ENCODE peak calls at places on chromosomes 1 and 21, in seven cellular contexts. One of them, this sample, is unnamed.

GRCh38 chr21:46158666-46159300 is 3.4 kb upstream of the FTCD start:
- DNase-seq in GM12878: no peak
- DNase-seq in K562: no peak
- DNase-seq in HCT116: no peak
- DNase-seq in SK-N-SH: no peak
- DNase-seq in H1: no peak
- DNase-seq in HepG2: no peak
- DNase-seq in this sample: no peak

GRCh38 chr1:159800177-159800935 is 1.8 kb upstream of the FCRL6 start:
- DNase-seq in K562: no peak
- DNase-seq in SK-N-SH: no peak
- DNase-seq in HepG2: no peak
- DNase-seq in H1: no peak
- DNase-seq in GM12878: peak
- DNase-seq in HCT116: no peak
- DNase-seq in this sample: no peak

GRCh38 chr1:185681034-185681633 is 53.1 kb upstream of the HMCN1 start:
- DNase-seq in HCT116: peak
- DNase-seq in K562: no peak
- DNase-seq in H1: no peak
- DNase-seq in HepG2: peak
- DNase-seq in SK-N-SH: peak
- DNase-seq in GM12878: peak
- DNase-seq in this sample: no peak

GRCh38 chr1:24501371-24502167 is 1.1 kb upstream of the RCAN3 start:
- DNase-seq in HepG2: no peak
- DNase-seq in SK-N-SH: no peak
- DNase-seq in HCT116: no peak
- DNase-seq in H1: no peak
- DNase-seq in GM12878: no peak
- DNase-seq in K562: no peak
- DNase-seq in this sample: no peak

GRCh38 chr1:178501705-178502329 is 5.1 kb upstream of the CLEC20A start:
- DNase-seq in GM12878: peak
- DNase-seq in K562: peak
- DNase-seq in HepG2: peak
- DNase-seq in HCT116: peak
- DNase-seq in H1: peak
- DNase-seq in SK-N-SH: peak
- DNase-seq in this sample: peak

GRCh38 chr1:56811331-56811730 is 7.9 kb downstream of the FYB2 start:
- DNase-seq in HepG2: no peak
- DNase-seq in H1: no peak
- DNase-seq in SK-N-SH: no peak
- DNase-seq in GM12878: no peak
- DNase-seq in HCT116: no peak
- DNase-seq in K562: no peak
- DNase-seq in this sample: peak

GRCh38 chr1:107141491-107142369 is 891 bp downstream of the NTNG1 start:
- DNase-seq in HepG2: peak
- DNase-seq in K562: peak
- DNase-seq in SK-N-SH: peak
- DNase-seq in HCT116: peak
- DNase-seq in H1: peak
- DNase-seq in GM12878: no peak
- DNase-seq in this sample: no peak

GRCh38 chr1:89607156-89607555 is 25.8 kb upstream of the LRRC8C start:
- DNase-seq in HepG2: no peak
- DNase-seq in GM12878: no peak
- DNase-seq in SK-N-SH: no peak
- DNase-seq in H1: no peak
- DNase-seq in K562: no peak
- DNase-seq in HCT116: no peak
- DNase-seq in this sample: no peak

GRCh38 chr1:36166938-36167910 is 11.3 kb downstream of the MAP7D1 start:
- DNase-seq in GM12878: no peak
- DNase-seq in SK-N-SH: no peak
- DNase-seq in H1: no peak
- DNase-seq in K562: no peak
- DNase-seq in HepG2: no peak
- DNase-seq in HCT116: no peak
- DNase-seq in this sample: no peak

GRCh38 chr1:86998727-86999126 is 84.3 kb downstream of the HS2ST1 start:
- DNase-seq in K562: no peak
- DNase-seq in GM12878: no peak
- DNase-seq in SK-N-SH: no peak
- DNase-seq in HCT116: no peak
- DNase-seq in H1: no peak
- DNase-seq in HepG2: no peak
- DNase-seq in this sample: no peak

GRCh38 chr1:50969611-50970507 is at the start of gene CDKN2C:
- DNase-seq in HCT116: no peak
- DNase-seq in SK-N-SH: peak
- DNase-seq in H1: peak
- DNase-seq in HepG2: peak
- DNase-seq in K562: peak
- DNase-seq in GM12878: no peak
- DNase-seq in this sample: peak

GRCh38 chr1:22318279-22318983 is 133.2 kb upstream of the ZBTB40 start:
- DNase-seq in SK-N-SH: peak
- DNase-seq in HCT116: no peak
- DNase-seq in GM12878: no peak
- DNase-seq in K562: no peak
- DNase-seq in HepG2: no peak
- DNase-seq in H1: peak
- DNase-seq in this sample: no peak

GRCh38 chr1:204568576-204569206 is 52.5 kb downstream of the MDM4 start:
- DNase-seq in GM12878: no peak
- DNase-seq in SK-N-SH: no peak
- DNase-seq in K562: no peak
- DNase-seq in HCT116: no peak
- DNase-seq in HepG2: no peak
- DNase-seq in H1: no peak
- DNase-seq in this sample: no peak

GRCh38 chr21:31731112-31731801 is 661 bp downstream of the SCAF4 start:
- DNase-seq in HCT116: no peak
- DNase-seq in H1: peak
- DNase-seq in K562: peak
- DNase-seq in GM12878: no peak
- DNase-seq in SK-N-SH: peak
- DNase-seq in HepG2: peak
- DNase-seq in this sample: peak

GRCh38 chr1:43302721-43303476 is 2.1 kb downstream of the TIE1 start:
- DNase-seq in H1: no peak
- DNase-seq in GM12878: no peak
- DNase-seq in K562: no peak
- DNase-seq in HepG2: peak
- DNase-seq in SK-N-SH: no peak
- DNase-seq in HCT116: no peak
- DNase-seq in this sample: no peak

GRCh38 chr1:50972766-50973165 is 2.7 kb downstream of the CDKN2C start:
- DNase-seq in K562: no peak
- DNase-seq in SK-N-SH: no peak
- DNase-seq in H1: no peak
- DNase-seq in HCT116: no peak
- DNase-seq in HepG2: no peak
- DNase-seq in GM12878: no peak
- DNase-seq in this sample: no peak

GRCh38 chr1:27487927-27488522 is 1.9 kb downstream of the WASF2 start:
- DNase-seq in K562: no peak
- DNase-seq in GM12878: no peak
- DNase-seq in SK-N-SH: no peak
- DNase-seq in HCT116: no peak
- DNase-seq in H1: no peak
- DNase-seq in HepG2: no peak
- DNase-seq in this sample: peak

GRCh38 chr1:179926494-179927205 is 28.0 kb upstream of the CEP350 start:
- DNase-seq in SK-N-SH: no peak
- DNase-seq in HCT116: no peak
- DNase-seq in HepG2: no peak
- DNase-seq in K562: no peak
- DNase-seq in H1: no peak
- DNase-seq in GM12878: no peak
- DNase-seq in this sample: no peak

GRCh38 chr1:159957824-159958268 is 3.8 kb upstream of the SLAMF9 start:
- DNase-seq in HCT116: no peak
- DNase-seq in H1: no peak
- DNase-seq in SK-N-SH: no peak
- DNase-seq in HepG2: no peak
- DNase-seq in GM12878: no peak
- DNase-seq in K562: no peak
- DNase-seq in this sample: no peak

GRCh38 chr1:212612251-212612961 is 3.8 kb downstream of the ATF3 start:
- DNase-seq in HepG2: no peak
- DNase-seq in H1: no peak
- DNase-seq in K562: no peak
- DNase-seq in SK-N-SH: no peak
- DNase-seq in GM12878: no peak
- DNase-seq in HCT116: no peak
- DNase-seq in this sample: no peak

GRCh38 chr1:67941746-67942145 is 108.5 kb upstream of the GNG12 start:
- DNase-seq in GM12878: no peak
- DNase-seq in SK-N-SH: no peak
- DNase-seq in H1: no peak
- DNase-seq in K562: no peak
- DNase-seq in HepG2: no peak
- DNase-seq in HCT116: no peak
- DNase-seq in this sample: no peak

GRCh38 chr1:67942269-67942668 is 108.2 kb downstream of the DIRAS3 start:
- DNase-seq in HCT116: no peak
- DNase-seq in H1: no peak
- DNase-seq in K562: no peak
- DNase-seq in GM12878: no peak
- DNase-seq in HepG2: no peak
- DNase-seq in SK-N-SH: no peak
- DNase-seq in this sample: no peak

GRCh38 chr1:67948155-67949075 is 102.0 kb downstream of the DIRAS3 start:
- DNase-seq in HepG2: no peak
- DNase-seq in K562: no peak
- DNase-seq in HCT116: no peak
- DNase-seq in SK-N-SH: no peak
- DNase-seq in H1: no peak
- DNase-seq in GM12878: no peak
- DNase-seq in this sample: no peak

GRCh38 chr1:67947114-67947513 is 103.3 kb downstream of the DIRAS3 start:
- DNase-seq in H1: no peak
- DNase-seq in K562: no peak
- DNase-seq in HCT116: no peak
- DNase-seq in SK-N-SH: no peak
- DNase-seq in GM12878: no peak
- DNase-seq in HepG2: no peak
- DNase-seq in this sample: no peak

DNA sequence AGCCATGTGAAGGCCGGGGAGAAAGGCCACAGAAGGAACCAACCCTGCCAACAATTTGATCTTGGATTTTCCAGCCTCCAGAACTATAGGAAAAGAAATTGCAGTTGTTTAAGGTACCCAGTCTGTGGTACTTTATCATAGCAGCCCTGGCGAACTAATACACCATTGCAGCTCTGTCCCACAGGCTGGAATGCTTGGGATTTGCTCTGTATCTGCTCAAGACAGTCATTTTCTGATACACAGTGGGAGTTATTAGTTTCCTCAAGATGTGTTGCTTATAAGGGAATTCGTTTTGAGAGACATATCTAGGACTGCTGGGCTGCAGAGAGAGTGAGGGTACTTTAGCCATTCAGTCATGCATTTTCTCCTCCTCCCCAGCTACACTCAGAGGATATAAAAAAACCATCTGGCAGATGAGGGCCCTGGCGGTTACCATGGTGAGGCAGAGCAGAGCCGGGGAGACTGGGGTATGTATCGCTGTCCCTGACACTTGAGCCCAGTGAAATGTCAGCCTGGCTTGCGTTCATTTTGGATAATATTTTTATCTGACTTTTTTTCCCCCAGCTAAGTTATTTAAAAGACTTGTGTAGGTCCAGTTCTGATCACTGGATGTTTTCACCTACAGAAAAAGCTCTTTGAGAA is 104.6 kb downstream of the DIRAS3 start:
- DNase-seq in HCT116: no peak
- DNase-seq in GM12878: no peak
- DNase-seq in H1: no peak
- DNase-seq in SK-N-SH: peak
- DNase-seq in K562: no peak
- DNase-seq in HepG2: no peak
- DNase-seq in this sample: no peak
- TF ChIP-seq JUND in HCT116: no peak
- TF ChIP-seq JUND in GM12878: no peak
- TF ChIP-seq JUND in H1: no peak
- TF ChIP-seq JUND in SK-N-SH: no peak
- TF ChIP-seq JUND in K562: no peak
- TF ChIP-seq JUND in HepG2: no peak
- TF ChIP-seq JUND in this sample: no peak

DNA sequence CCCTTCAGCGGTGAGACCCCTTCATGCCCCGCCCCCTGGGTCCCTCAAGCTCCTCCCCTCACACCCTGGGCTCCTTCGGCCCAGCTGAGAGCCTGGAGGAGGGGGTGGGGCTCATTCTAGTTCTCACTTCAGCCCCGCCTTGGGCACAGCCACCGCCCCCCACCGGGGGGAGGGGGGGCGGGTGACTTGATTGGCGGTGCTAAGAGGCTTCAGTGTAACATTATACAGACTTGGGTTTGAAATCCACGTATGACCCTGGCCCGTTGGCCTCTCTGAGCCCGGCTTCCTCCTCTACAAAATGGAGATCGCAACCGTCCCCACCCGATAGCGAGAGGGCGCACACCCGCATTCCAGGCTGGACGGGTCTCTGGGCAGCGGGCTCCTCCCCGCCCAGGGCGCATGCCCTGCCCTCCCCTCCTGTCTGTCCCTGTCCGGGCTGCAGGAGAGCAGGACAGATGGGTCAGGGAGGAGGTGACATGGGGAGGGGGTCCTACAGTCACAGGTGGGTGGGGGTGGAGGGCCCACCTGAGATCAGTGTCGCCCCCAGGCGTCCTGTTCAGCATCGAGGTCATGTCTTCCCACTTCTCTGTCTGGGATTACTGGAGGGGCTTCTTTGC is 5.1 kb downstream of the CLCNKB start:
- DNase-seq in SK-N-SH: peak
- DNase-seq in HCT116: no peak
- DNase-seq in K562: peak
- DNase-seq in HepG2: no peak
- DNase-seq in H1: peak
- DNase-seq in GM12878: no peak
- DNase-seq in this sample: peak
- TF ChIP-seq JUND in SK-N-SH: no peak
- TF ChIP-seq JUND in HCT116: no peak
- TF ChIP-seq JUND in K562: no peak
- TF ChIP-seq JUND in HepG2: no peak
- TF ChIP-seq JUND in H1: no peak
- TF ChIP-seq JUND in GM12878: no peak
- TF ChIP-seq JUND in this sample: no peak

GRCh38 chr1:155649689-155650088 is 38.9 kb downstream of the YY1AP1 start:
- DNase-seq in K562: no peak
- DNase-seq in HepG2: no peak
- DNase-seq in SK-N-SH: no peak
- DNase-seq in H1: no peak
- DNase-seq in HCT116: no peak
- DNase-seq in GM12878: no peak
- DNase-seq in this sample: no peak
- TF ChIP-seq JUND in K562: no peak
- TF ChIP-seq JUND in HepG2: no peak
- TF ChIP-seq JUND in SK-N-SH: no peak
- TF ChIP-seq JUND in H1: no peak
- TF ChIP-seq JUND in HCT116: no peak
- TF ChIP-seq JUND in GM12878: no peak
- TF ChIP-seq JUND in this sample: no peak

GRCh38 chr1:209585672-209586071 is 2.2 kb downstream of the CAMK1G start:
- DNase-seq in H1: peak
- DNase-seq in GM12878: no peak
- DNase-seq in HCT116: no peak
- DNase-seq in K562: no peak
- DNase-seq in SK-N-SH: peak
- DNase-seq in HepG2: no peak
- DNase-seq in this sample: peak
- TF ChIP-seq JUND in H1: no peak
- TF ChIP-seq JUND in GM12878: no peak
- TF ChIP-seq JUND in HCT116: no peak
- TF ChIP-seq JUND in K562: no peak
- TF ChIP-seq JUND in SK-N-SH: no peak
- TF ChIP-seq JUND in HepG2: no peak
- TF ChIP-seq JUND in this sample: no peak